ENCODE peak calls at places on chromosomes 5 and 9, in six cellular contexts. One of them, this sample, is unnamed.

GRCh38 chr5:108143581-108143980 is 238.3 kb downstream of the FBXL17 start:
- DNase-seq in C1 segment of cervical spinal cord: no peak
- DNase-seq in NCI-H345: no peak
- DNase-seq in Karpas-422: no peak
- DNase-seq in frontal cortex: no peak
- DNase-seq in coronary artery: no peak
- DNase-seq in this sample: peak; percentile 4

GRCh38 chr5:78009937-78010527 is 233.9 kb upstream of the TBCA start:
- DNase-seq in C1 segment of cervical spinal cord: no peak
- DNase-seq in NCI-H345: no peak
- DNase-seq in Karpas-422: no peak
- DNase-seq in frontal cortex: no peak
- DNase-seq in coronary artery: no peak
- DNase-seq in this sample: no peak

GRCh38 chr5:78560456-78560855 is 88.1 kb downstream of the LHFPL2 start:
- DNase-seq in C1 segment of cervical spinal cord: no peak
- DNase-seq in NCI-H345: no peak
- DNase-seq in Karpas-422: no peak
- DNase-seq in frontal cortex: no peak
- DNase-seq in coronary artery: no peak
- DNase-seq in this sample: no peak

GRCh38 chr5:93925321-93925720 is 183.9 kb upstream of the POU5F2 start:
- DNase-seq in C1 segment of cervical spinal cord: no peak
- DNase-seq in NCI-H345: no peak
- DNase-seq in Karpas-422: no peak
- DNase-seq in frontal cortex: no peak
- DNase-seq in coronary artery: no peak
- DNase-seq in this sample: peak; percentile 83

GRCh38 chr9:15531380-15531779 is 20.6 kb upstream of the PSIP1 start:
- DNase-seq in C1 segment of cervical spinal cord: no peak
- DNase-seq in NCI-H345: no peak
- DNase-seq in Karpas-422: no peak
- DNase-seq in frontal cortex: no peak
- DNase-seq in coronary artery: no peak
- DNase-seq in this sample: no peak

GRCh38 chr9:107049046-107049824 is 186.3 kb downstream of the ZNF462 start:
- DNase-seq in C1 segment of cervical spinal cord: no peak
- DNase-seq in NCI-H345: no peak
- DNase-seq in Karpas-422: no peak
- DNase-seq in frontal cortex: no peak
- DNase-seq in coronary artery: no peak
- DNase-seq in this sample: no peak

GRCh38 chr5:24183941-24184340 is 460.8 kb downstream of the CDH10 start:
- DNase-seq in C1 segment of cervical spinal cord: no peak
- DNase-seq in NCI-H345: no peak
- DNase-seq in Karpas-422: no peak
- DNase-seq in frontal cortex: no peak
- DNase-seq in coronary artery: no peak
- DNase-seq in this sample: no peak

GRCh38 chr5:76942581-76942980 is 10.3 kb upstream of the CRHBP start:
- DNase-seq in C1 segment of cervical spinal cord: no peak
- DNase-seq in NCI-H345: no peak
- DNase-seq in Karpas-422: no peak
- DNase-seq in frontal cortex: no peak
- DNase-seq in coronary artery: no peak
- DNase-seq in this sample: no peak

GRCh38 chr5:52863715-52864114 is 76.0 kb downstream of the ITGA1 start:
- DNase-seq in C1 segment of cervical spinal cord: no peak
- DNase-seq in NCI-H345: no peak
- DNase-seq in Karpas-422: no peak
- DNase-seq in frontal cortex: no peak
- DNase-seq in coronary artery: no peak
- DNase-seq in this sample: no peak

GRCh38 chr9:114314256-114314867 is 8.5 kb upstream of the ORM1 start:
- DNase-seq in C1 segment of cervical spinal cord: no peak
- DNase-seq in NCI-H345: no peak
- DNase-seq in Karpas-422: no peak
- DNase-seq in frontal cortex: no peak
- DNase-seq in coronary artery: peak; percentile 16
- DNase-seq in this sample: no peak

GRCh38 chr5:97919719-97920118 is 736.7 kb upstream of the RIOK2 start:
- DNase-seq in C1 segment of cervical spinal cord: no peak
- DNase-seq in NCI-H345: no peak
- DNase-seq in Karpas-422: no peak
- DNase-seq in frontal cortex: no peak
- DNase-seq in coronary artery: no peak
- DNase-seq in this sample: no peak

GRCh38 chr5:78405820-78406750 is 45.7 kb downstream of the SCAMP1 start:
- DNase-seq in C1 segment of cervical spinal cord: no peak
- DNase-seq in NCI-H345: no peak
- DNase-seq in Karpas-422: no peak
- DNase-seq in frontal cortex: no peak
- DNase-seq in coronary artery: no peak
- DNase-seq in this sample: peak; percentile 64

GRCh38 chr5:15183520-15183919 is 311.9 kb upstream of the ANKH start:
- DNase-seq in C1 segment of cervical spinal cord: no peak
- DNase-seq in NCI-H345: no peak
- DNase-seq in Karpas-422: no peak
- DNase-seq in frontal cortex: no peak
- DNase-seq in coronary artery: no peak
- DNase-seq in this sample: no peak

GRCh38 chr9:79220246-79220645 is 351.5 kb upstream of the TLE4 start:
- DNase-seq in C1 segment of cervical spinal cord: no peak
- DNase-seq in NCI-H345: no peak
- DNase-seq in Karpas-422: no peak
- DNase-seq in frontal cortex: no peak
- DNase-seq in coronary artery: no peak
- DNase-seq in this sample: no peak

GRCh38 chr9:123389070-123389469 is 33.1 kb downstream of the CRB2 start:
- DNase-seq in C1 segment of cervical spinal cord: no peak
- DNase-seq in NCI-H345: no peak
- DNase-seq in Karpas-422: no peak
- DNase-seq in frontal cortex: no peak
- DNase-seq in coronary artery: no peak
- DNase-seq in this sample: no peak

GRCh38 chr9:80881946-80882345 is 807.4 kb downstream of the TLE1 start:
- DNase-seq in C1 segment of cervical spinal cord: no peak
- DNase-seq in NCI-H345: no peak
- DNase-seq in Karpas-422: no peak
- DNase-seq in frontal cortex: no peak
- DNase-seq in coronary artery: no peak
- DNase-seq in this sample: no peak

GRCh38 chr5:55991768-55992486 is 2.8 kb downstream of the IL6ST start:
- DNase-seq in C1 segment of cervical spinal cord: no peak
- DNase-seq in NCI-H345: no peak
- DNase-seq in Karpas-422: no peak
- DNase-seq in frontal cortex: no peak
- DNase-seq in coronary artery: no peak
- DNase-seq in this sample: no peak

GRCh38 chr9:133634024-133634691 is 2.0 kb upstream of the DBH start:
- DNase-seq in C1 segment of cervical spinal cord: no peak
- DNase-seq in NCI-H345: peak; percentile 72
- DNase-seq in Karpas-422: no peak
- DNase-seq in frontal cortex: no peak
- DNase-seq in coronary artery: no peak
- DNase-seq in this sample: no peak

GRCh38 chr5:140242099-140242498 is 60.8 kb downstream of the PFDN1 start:
- DNase-seq in C1 segment of cervical spinal cord: no peak
- DNase-seq in NCI-H345: no peak
- DNase-seq in Karpas-422: no peak
- DNase-seq in frontal cortex: no peak
- DNase-seq in coronary artery: no peak
- DNase-seq in this sample: no peak

GRCh38 chr5:55923177-55923872 is 71.4 kb downstream of the IL6ST start:
- DNase-seq in C1 segment of cervical spinal cord: no peak
- DNase-seq in NCI-H345: no peak
- DNase-seq in Karpas-422: no peak
- DNase-seq in frontal cortex: no peak
- DNase-seq in coronary artery: peak; percentile 68
- DNase-seq in this sample: no peak

GRCh38 chr9:115616666-115617239 is 498.8 kb upstream of the TNC start:
- DNase-seq in C1 segment of cervical spinal cord: no peak
- DNase-seq in NCI-H345: no peak
- DNase-seq in Karpas-422: no peak
- DNase-seq in frontal cortex: no peak
- DNase-seq in coronary artery: no peak
- DNase-seq in this sample: no peak

GRCh38 chr9:113738898-113739604 is 137.1 kb upstream of the ZNF618 start:
- DNase-seq in C1 segment of cervical spinal cord: no peak
- DNase-seq in NCI-H345: no peak
- DNase-seq in Karpas-422: peak; percentile 47
- DNase-seq in frontal cortex: no peak
- DNase-seq in coronary artery: no peak
- DNase-seq in this sample: no peak

GRCh38 chr9:1604942-1605560 is 410.1 kb upstream of the SMARCA2 start:
- DNase-seq in C1 segment of cervical spinal cord: no peak
- DNase-seq in NCI-H345: peak; percentile 3
- DNase-seq in Karpas-422: peak; percentile 82
- DNase-seq in frontal cortex: no peak
- DNase-seq in coronary artery: no peak
- DNase-seq in this sample: peak; percentile 20

GRCh38 chr5:157998021-157998504 is 139.1 kb upstream of the CLINT1 start:
- DNase-seq in C1 segment of cervical spinal cord: no peak
- DNase-seq in NCI-H345: no peak
- DNase-seq in Karpas-422: no peak
- DNase-seq in frontal cortex: no peak
- DNase-seq in coronary artery: no peak
- DNase-seq in this sample: peak; percentile 73

GRCh38 chr5:151151793-151152192 is 5.8 kb downstream of the ANXA6 start:
- DNase-seq in C1 segment of cervical spinal cord: no peak
- DNase-seq in NCI-H345: no peak
- DNase-seq in Karpas-422: peak; percentile 55
- DNase-seq in frontal cortex: no peak
- DNase-seq in coronary artery: no peak
- DNase-seq in this sample: no peak

GRCh38 chr9:136403538-136403914 is 3.6 kb upstream of the SNAPC4 start:
- DNase-seq in C1 segment of cervical spinal cord: no peak
- DNase-seq in NCI-H345: no peak
- DNase-seq in Karpas-422: no peak
- DNase-seq in frontal cortex: no peak
- DNase-seq in coronary artery: no peak
- DNase-seq in this sample: no peak

GRCh38 chr5:173509060-173509459 is 107.4 kb downstream of the BOD1 start:
- DNase-seq in C1 segment of cervical spinal cord: no peak
- DNase-seq in NCI-H345: no peak
- DNase-seq in Karpas-422: no peak
- DNase-seq in frontal cortex: no peak
- DNase-seq in coronary artery: no peak
- DNase-seq in this sample: no peak

GRCh38 chr5:158421329-158421728 is 562.4 kb upstream of the CLINT1 start:
- DNase-seq in C1 segment of cervical spinal cord: no peak
- DNase-seq in NCI-H345: no peak
- DNase-seq in Karpas-422: no peak
- DNase-seq in frontal cortex: no peak
- DNase-seq in coronary artery: no peak
- DNase-seq in this sample: no peak

GRCh38 chr5:159913048-159913447 is 3.2 kb upstream of the ADRA1B start:
- DNase-seq in C1 segment of cervical spinal cord: no peak
- DNase-seq in NCI-H345: no peak
- DNase-seq in Karpas-422: no peak
- DNase-seq in frontal cortex: no peak
- DNase-seq in coronary artery: no peak
- DNase-seq in this sample: peak; percentile 81

GRCh38 chr5:16740476-16740875 is 123.7 kb upstream of the RETREG1 start:
- DNase-seq in C1 segment of cervical spinal cord: no peak
- DNase-seq in NCI-H345: no peak
- DNase-seq in Karpas-422: no peak
- DNase-seq in frontal cortex: no peak
- DNase-seq in coronary artery: no peak
- DNase-seq in this sample: no peak

GRCh38 chr9:89458768-89459496 is 39.0 kb downstream of the SEMA4D start:
- DNase-seq in C1 segment of cervical spinal cord: no peak
- DNase-seq in NCI-H345: no peak
- DNase-seq in Karpas-422: no peak
- DNase-seq in frontal cortex: no peak
- DNase-seq in coronary artery: no peak
- DNase-seq in this sample: no peak

GRCh38 chr5:57494104-57495098 is 11.8 kb upstream of the ACTBL2 start:
- DNase-seq in C1 segment of cervical spinal cord: no peak
- DNase-seq in NCI-H345: peak; percentile 94
- DNase-seq in Karpas-422: no peak
- DNase-seq in frontal cortex: no peak
- DNase-seq in coronary artery: peak; percentile 83
- DNase-seq in this sample: peak; percentile 98

GRCh38 chr9:35798658-35799366 is 7.4 kb downstream of the NPR2 start:
- DNase-seq in C1 segment of cervical spinal cord: no peak
- DNase-seq in NCI-H345: no peak
- DNase-seq in Karpas-422: no peak
- DNase-seq in frontal cortex: no peak
- DNase-seq in coronary artery: peak; percentile 57
- DNase-seq in this sample: peak; percentile 75

GRCh38 chr9:105359899-105360298 is 87.9 kb upstream of the FSD1L start:
- DNase-seq in C1 segment of cervical spinal cord: no peak
- DNase-seq in NCI-H345: no peak
- DNase-seq in Karpas-422: no peak
- DNase-seq in frontal cortex: no peak
- DNase-seq in coronary artery: no peak
- DNase-seq in this sample: no peak

This sample was measured in RWPE1.